ENCODE peak calls at places on chromosome 20, in seven cellular contexts. T is CD4-positive, alpha-beta T cell; H is uterus; J is tibial artery; D is HFF-Myc; W is stimulated activated CD4-positive, alpha-beta T cell treated with anti-CD3 and anti-CD28 coated beads, Interleukin-4, amount 100 ng/mL, for 48 hours; X is lower lobe of right lung. B is an unnamed sample.

GRCh38 chr20:56628873-56629463 is at the start of gene TFAP2C:
- DNase-seq in T (no peak), H (peak), J (peak), D (no peak), W (peak), X (peak), B (peak)

GRCh38 chr20:14478126-14478525 is 140.7 kb upstream of the FLRT3 start:
- DNase-seq in T (no peak), H (no peak), J (no peak), D (no peak), W (no peak), X (no peak), B (no peak)

GRCh38 chr20:910840-911770 is 5.0 kb downstream of the ANGPT4 start:
- DNase-seq in T (no peak), H (no peak), J (peak), D (no peak), W (no peak), X (no peak), B (peak)

GRCh38 chr20:957544-957943 is 41.4 kb upstream of the ANGPT4 start:
- DNase-seq in T (no peak), H (no peak), J (no peak), D (no peak), W (no peak), X (no peak), B (peak)

GRCh38 chr20:12372557-12372956 is 454.9 kb downstream of the BTBD3 start:
- DNase-seq in T (no peak), H (no peak), J (no peak), D (no peak), W (no peak), X (no peak), B (no peak)

GRCh38 chr20:33470866-33471265 is 19.0 kb upstream of the CBFA2T2 start:
- DNase-seq in T (no peak), H (no peak), J (no peak), D (no peak), W (no peak), X (no peak), B (no peak)

GRCh38 chr20:17638835-17639407 is 43.1 kb downstream of the RRBP1 start:
- DNase-seq in T (no peak), H (no peak), J (no peak), D (no peak), W (no peak), X (no peak), B (no peak)

GRCh38 chr20:34150616-34151015 is 38.6 kb upstream of the EIF2S2 start:
- DNase-seq in T (no peak), H (no peak), J (no peak), D (no peak), W (no peak), X (no peak), B (no peak)

GRCh38 chr20:1874534-1875168 is 20.6 kb upstream of the SIRPA start:
- DNase-seq in T (no peak), H (no peak), J (peak), D (no peak), W (no peak), X (peak), B (no peak)

GRCh38 chr20:37225146-37225545 is 36.5 kb downstream of the GHRH start:
- DNase-seq in T (no peak), H (no peak), J (no peak), D (no peak), W (no peak), X (no peak), B (no peak)

GRCh38 chr20:58906111-58906510 is 53.6 kb downstream of the GNAS start:
- DNase-seq in T (no peak), H (no peak), J (no peak), D (no peak), W (no peak), X (no peak), B (no peak)

GRCh38 chr20:53413188-53413631 is 180.4 kb downstream of the ZNF217 start:
- DNase-seq in T (peak), H (no peak), J (peak), D (no peak), W (peak), X (peak), B (no peak)